ENCODE peak calls at places on chromosomes 2 and 18, in seven cellular contexts. O, I, W, S, Q, U and V are unnamed samples.

GRCh38 chr18:22342625-22343024 is 75.1 kb downstream of the CTAGE1 start:
- DNase-seq in O (no peak), I (peak; percentile 83), W (peak; percentile 73), S (peak; percentile 49), Q (no peak), U (no peak), V (peak; percentile 71)

GRCh38 chr2:109069430-109070194 is 59.4 kb upstream of the SH3RF3 start:
- DNase-seq in O (no peak), I (no peak), W (no peak), S (no peak), Q (no peak), U (no peak), V (no peak)

GRCh38 chr2:42929985-42930581 is 137.7 kb upstream of the HAAO start:
- DNase-seq in O (no peak), I (no peak), W (no peak), S (no peak), Q (no peak), U (peak; percentile 67), V (no peak)

GRCh38 chr2:11811036-11811654 is 64.7 kb downstream of the LPIN1 start:
- DNase-seq in O (no peak), I (no peak), W (no peak), S (no peak), Q (no peak), U (peak; percentile 46), V (no peak)

GRCh38 chr2:2810504-2810903 is 479.4 kb upstream of the MYT1L start:
- DNase-seq in O (no peak), I (no peak), W (no peak), S (no peak), Q (no peak), U (no peak), V (no peak)

GRCh38 chr2:69755862-69756467 is 14.0 kb downstream of the ANXA4 start:
- DNase-seq in O (no peak), I (no peak), W (peak; percentile 31), S (no peak), Q (peak; percentile 59), U (no peak), V (peak; percentile 81)

GRCh38 chr2:216107760-216108159 is 1.4 kb upstream of the XRCC5 start:
- DNase-seq in O (no peak), I (no peak), W (no peak), S (peak; percentile 19), Q (no peak), U (no peak), V (no peak)

GRCh38 chr2:12507295-12507694 is 209.4 kb upstream of the TRIB2 start:
- DNase-seq in O (no peak), I (peak; percentile 55), W (no peak), S (no peak), Q (peak; percentile 80), U (no peak), V (no peak)

GRCh38 chr2:47656715-47657600 is 126.0 kb upstream of the MSH6 start:
- DNase-seq in O (no peak), I (no peak), W (no peak), S (no peak), Q (no peak), U (no peak), V (no peak)

DNA sequence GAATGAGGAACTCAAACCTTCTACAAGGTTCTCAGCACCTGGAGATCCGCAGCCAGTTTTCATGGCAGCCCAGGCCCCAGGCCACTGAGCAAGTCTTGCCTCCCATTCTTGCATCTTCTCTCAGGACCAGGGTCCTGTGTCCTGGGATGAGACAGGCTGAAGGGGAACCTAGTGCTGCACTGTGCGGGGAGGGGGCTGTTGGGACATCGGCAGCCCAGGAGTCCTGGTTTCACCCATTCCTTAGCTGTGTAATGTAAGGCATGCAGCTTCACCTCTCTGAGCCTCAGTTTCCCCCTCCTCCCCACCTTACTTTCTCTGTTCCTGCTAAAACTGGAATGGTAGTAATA is 43.9 kb downstream of the TNS1 start:
- DNase-seq in O (no peak), I (no peak), W (no peak), S (no peak), Q (no peak), U (no peak), V (no peak)
- TF ChIP-seq CTCF in O (no peak), I (no peak), W (no peak), S (no peak), Q (no peak), U (no peak), V (no peak)

DNA sequence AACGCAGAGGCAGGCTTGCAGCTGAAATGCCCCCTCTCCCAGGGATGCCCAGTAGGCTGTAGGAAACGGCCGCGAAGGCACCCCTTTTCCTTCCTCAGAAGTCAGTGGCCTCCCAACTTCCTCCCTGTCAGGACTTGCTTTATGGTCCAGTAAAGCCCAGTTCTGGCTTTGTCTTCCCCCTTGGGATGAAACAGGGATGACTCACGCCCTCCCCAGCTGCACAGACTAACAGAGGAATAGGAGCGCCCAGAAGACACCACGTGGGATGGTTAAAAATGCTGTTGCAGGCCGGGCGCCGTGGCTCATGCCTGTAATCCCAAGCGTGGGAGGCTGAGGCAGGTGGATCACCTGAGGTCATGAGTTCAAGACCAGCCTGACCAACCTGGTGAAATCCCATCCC is 6.9 kb downstream of the CREG2 start:
- DNase-seq in O (no peak), I (no peak), W (no peak), S (no peak), Q (no peak), U (peak; percentile 74), V (no peak)
- TF ChIP-seq CTCF in O (no peak), I (no peak), W (no peak), S (no peak), Q (no peak), U (no peak), V (no peak)

GRCh38 chr2:71829008-71829407 is 318.7 kb downstream of the CYP26B1 start:
- DNase-seq in O (no peak), I (no peak), W (no peak), S (no peak), Q (no peak), U (no peak), V (no peak)
- TF ChIP-seq CTCF in O (no peak), I (no peak), W (no peak), S (no peak), Q (no peak), U (no peak), V (no peak)

GRCh38 chr2:20675701-20676352 is 8.9 kb downstream of the GDF7 start:
- DNase-seq in O (no peak), I (no peak), W (peak; percentile 72), S (no peak), Q (no peak), U (no peak), V (peak; percentile 54)
- TF ChIP-seq CTCF in O (no peak), I (no peak), W (no peak), S (no peak), Q (no peak), U (no peak), V (no peak)

DNA sequence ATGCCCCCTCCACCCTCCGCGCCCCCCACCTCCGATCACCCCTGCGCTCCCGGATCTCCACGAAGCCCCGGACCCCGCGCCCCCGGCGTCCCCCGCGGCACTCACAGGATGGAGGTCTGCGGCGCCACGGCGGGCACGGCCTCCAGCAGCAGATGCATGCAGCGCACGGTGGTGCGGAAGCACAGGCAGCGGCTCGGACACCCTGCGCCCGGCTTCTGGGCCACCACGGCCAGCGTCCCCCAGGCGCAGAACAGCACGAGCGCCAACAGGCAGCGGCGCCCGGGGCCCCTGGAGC is 217 bp downstream of the PXDN start:
- DNase-seq in O (no peak), I (no peak), W (no peak), S (peak; percentile 74), Q (no peak), U (no peak), V (no peak)
- TF ChIP-seq CTCF in O (no peak), I (no peak), W (no peak), S (no peak), Q (no peak), U (no peak), V (no peak)

GRCh38 chr2:14134737-14135136 is 497.8 kb upstream of the LRATD1 start:
- DNase-seq in O (no peak), I (no peak), W (no peak), S (no peak), Q (no peak), U (no peak), V (no peak)

GRCh38 chr2:14140009-14140408 is 492.5 kb upstream of the LRATD1 start:
- DNase-seq in O (no peak), I (no peak), W (no peak), S (no peak), Q (no peak), U (no peak), V (no peak)

GRCh38 chr2:14136030-14136429 is 496.5 kb upstream of the LRATD1 start:
- DNase-seq in O (no peak), I (no peak), W (no peak), S (no peak), Q (no peak), U (no peak), V (no peak)

GRCh38 chr2:14132386-14132785 is 500.1 kb upstream of the LRATD1 start:
- DNase-seq in O (no peak), I (no peak), W (no peak), S (no peak), Q (no peak), U (no peak), V (no peak)

GRCh38 chr2:14137643-14138042 is 494.9 kb upstream of the LRATD1 start:
- DNase-seq in O (peak; percentile 5), I (peak; percentile 25), W (no peak), S (peak; percentile 33), Q (no peak), U (no peak), V (no peak)
- TF ChIP-seq CTCF in O (no peak), I (peak; percentile 59), W (no peak), S (no peak), Q (no peak), U (no peak), V (no peak)